ENCODE peak calls at places on chromosomes 12 and 14, in seven cellular contexts. X is neuronal stem cell, O is H9, V is IMR-90, D is H1, S is mesendoderm, N is trophoblast cell. F is an unnamed sample.

GRCh38 chr14:39592390-39592789 is 160.2 kb upstream of the FBXO33 start:
- DNase-seq in S (no peak), X (no peak), V (no peak), D (no peak), O (no peak), N (no peak), F (no peak)

GRCh38 chr14:36952702-36953101 is 219.7 kb downstream of the SLC25A21 start:
- DNase-seq in S (peak), X (no peak), V (peak), D (no peak), N (peak), O (no peak), F (no peak)

GRCh38 chr12:48969847-48970701 is 1.5 kb downstream of the WNT10B start:
- DNase-seq in N (peak), X (no peak), D (no peak), S (peak), O (peak), V (no peak), F (peak)

GRCh38 chr12:12016284-12017100 is 54.2 kb upstream of the BCL2L14 start:
- DNase-seq in X (no peak), O (no peak), D (no peak), N (no peak), V (no peak), S (no peak), F (no peak)

GRCh38 chr12:26813812-26814211 is 19.2 kb downstream of the ITPR2 start:
- DNase-seq in O (no peak), D (no peak), X (no peak), N (no peak), V (no peak), S (no peak), F (no peak)

GRCh38 chr12:6630696-6631095 is 5.1 kb downstream of the LPAR5 start:
- DNase-seq in V (no peak), O (no peak), X (no peak), S (no peak), N (no peak), D (no peak), F (no peak)

GRCh38 chr14:23154876-23155587 is 28.4 kb downstream of the SLC7A8 start:
- DNase-seq in D (no peak), S (peak), N (no peak), X (no peak), V (peak), O (peak), F (peak)

GRCh38 chr12:88951860-88952483 is 371.7 kb upstream of the KITLG start:
- DNase-seq in X (peak), D (no peak), O (peak), N (no peak), S (peak), V (no peak), F (no peak)

GRCh38 chr12:131287938-131288797 is 334.5 kb downstream of the ADGRD1 start:
- DNase-seq in N (no peak), D (no peak), O (no peak), S (no peak), X (no peak), V (no peak), F (no peak)

GRCh38 chr12:50271724-50272247 is 11.5 kb downstream of the LIMA1 start:
- DNase-seq in N (peak), D (no peak), S (no peak), O (no peak), X (no peak), V (peak), F (peak)

GRCh38 chr12:92539966-92540791 is 162.6 kb upstream of the PLEKHG7 start:
- DNase-seq in S (peak), V (no peak), X (no peak), O (peak), D (no peak), N (no peak), F (no peak)

GRCh38 chr14:104843006-104843405 is 22.1 kb upstream of the CEP170B start:
- DNase-seq in S (no peak), X (no peak), D (no peak), O (no peak), V (no peak), N (no peak), F (no peak)

GRCh38 chr14:69270795-69271708 is 11.1 kb downstream of the GALNT16 start:
- DNase-seq in O (no peak), V (peak), X (no peak), N (no peak), S (no peak), D (no peak), F (no peak)

DNA sequence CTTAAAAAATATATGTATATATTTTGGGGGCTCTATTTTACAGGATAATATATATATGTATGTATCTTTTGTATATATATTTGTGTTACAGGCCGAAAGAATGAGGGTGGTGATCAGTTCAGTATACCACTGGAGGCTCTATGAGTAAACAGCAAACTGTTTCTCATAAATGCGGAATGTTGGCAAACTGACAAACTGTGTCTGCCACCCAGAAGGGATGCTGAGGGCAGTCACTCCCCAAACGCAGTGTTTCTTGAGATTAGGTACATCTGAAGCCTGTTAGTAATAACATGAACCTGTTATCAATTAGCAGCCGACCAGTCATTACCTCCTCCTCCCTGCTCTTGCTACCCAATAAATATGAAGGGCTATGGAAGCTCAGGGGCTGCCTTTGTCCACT is 20.8 kb downstream of the TNFAIP2 start:
- DNase-seq in O (no peak), D (no peak), N (peak), V (peak), S (no peak), X (no peak), F (peak)
- H2AK5ac ChIP-seq in O (no peak), D (no peak), N (no peak), V (no peak), S (no peak), X (no peak), F (no peak)

DNA sequence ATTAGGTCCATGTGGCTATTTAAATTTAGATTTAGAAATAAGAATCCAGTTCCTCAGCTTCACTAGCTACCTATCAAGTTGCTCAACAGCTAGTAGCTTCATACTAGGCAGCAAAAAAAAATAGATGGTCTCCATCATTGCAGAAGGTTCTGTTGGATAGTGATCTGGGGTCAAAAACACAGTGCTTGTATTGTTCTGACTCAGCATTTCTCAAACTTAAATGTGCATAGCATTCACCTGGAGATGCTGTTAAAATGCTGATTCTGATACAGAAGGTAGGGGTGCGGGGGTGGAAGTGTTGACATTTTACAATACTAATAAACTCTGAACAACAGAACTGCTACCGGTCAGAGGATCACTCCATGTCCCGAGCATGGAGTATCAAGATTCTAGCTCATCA is 51.3 kb downstream of the PRICKLE1 start:
- DNase-seq in O (no peak), X (no peak), S (no peak), D (no peak), V (no peak), N (no peak), F (no peak)
- H3K27ac ChIP-seq in O (no peak), X (no peak), S (no peak), D (no peak), V (no peak), N (no peak), F (no peak)

GRCh38 chr12:74794522-74794921 is 256.9 kb downstream of the ATXN7L3B start:
- DNase-seq in D (no peak), X (no peak), O (no peak), V (no peak), N (no peak), S (no peak), F (peak)
- H2AK5ac ChIP-seq in D (no peak), X (no peak), O (no peak), V (no peak), N (no peak), S (no peak), F (no peak)

DNA sequence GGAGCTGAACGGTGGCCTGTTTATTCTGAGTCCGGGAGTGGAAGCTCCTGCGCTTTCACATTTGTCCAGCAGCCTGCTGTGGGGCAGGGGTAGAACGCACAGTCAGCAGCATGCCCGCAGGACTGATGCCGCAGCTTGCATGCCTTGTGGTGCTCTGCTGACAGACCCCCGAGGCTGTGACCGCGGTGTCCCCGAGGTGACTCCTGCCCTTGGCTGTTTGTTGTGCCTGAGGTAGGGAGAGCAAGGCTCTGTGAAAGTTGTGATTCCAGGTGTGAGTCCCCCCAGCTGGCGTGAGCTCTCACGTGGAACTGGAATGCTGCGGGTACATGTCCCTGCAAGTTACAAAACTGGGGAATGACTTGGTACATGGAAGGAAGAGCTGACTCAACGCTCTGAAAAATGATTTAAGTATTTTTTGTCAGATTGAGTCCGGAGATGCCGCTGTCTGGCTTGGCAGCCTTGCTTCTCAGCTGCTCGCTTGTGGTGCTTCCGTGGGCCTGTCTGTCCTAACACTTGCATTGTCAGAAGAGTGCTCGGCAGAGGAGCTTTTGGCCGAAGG is 18.1 kb downstream of the MLXIP start:
- DNase-seq in D (no peak), X (no peak), S (no peak), O (no peak), V (peak), N (peak), F (no peak)
- H3K27ac ChIP-seq in D (no peak), X (no peak), S (no peak), O (no peak), V (no peak), N (no peak), F (peak)

GRCh38 chr14:91271639-91272038 is 27.1 kb upstream of the GPR68 start:
- DNase-seq in S (no peak), D (no peak), V (no peak), X (no peak), O (no peak), N (no peak), F (no peak)
- H2AK5ac ChIP-seq in S (no peak), D (no peak), V (no peak), X (no peak), O (no peak), N (no peak), F (no peak)

DNA sequence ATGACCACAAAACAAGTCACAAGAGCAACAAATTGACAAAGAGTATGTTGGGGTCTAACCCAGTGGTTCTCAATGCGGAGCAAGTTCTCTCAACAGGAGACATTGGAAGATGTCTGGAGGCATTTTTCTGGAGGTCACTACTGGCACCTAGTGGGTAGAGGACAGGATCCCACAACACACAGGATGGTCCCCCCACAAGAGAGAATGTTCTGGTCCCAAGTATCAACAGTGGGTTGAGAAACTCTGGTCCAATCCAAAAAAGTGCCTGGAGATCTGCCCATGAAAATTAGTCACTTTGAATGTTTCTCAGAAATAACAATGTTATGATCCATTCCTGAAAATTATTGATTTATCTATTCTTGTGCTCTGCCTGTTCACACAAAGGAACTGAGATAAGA is 3.3 kb downstream of the SSH1 start:
- DNase-seq in N (peak), X (no peak), S (peak), V (peak), O (no peak), D (no peak), F (peak)
- H3K27ac ChIP-seq in N (peak), X (no peak), S (no peak), V (peak), O (no peak), D (no peak), F (peak)

GRCh38 chr14:102885686-102886447 is 36.6 kb upstream of the AMN start:
- DNase-seq in V (no peak), N (peak), S (peak), D (no peak), X (no peak), O (no peak), F (peak)

GRCh38 chr14:102891111-102891510 is 31.4 kb upstream of the AMN start:
- DNase-seq in D (no peak), X (no peak), O (no peak), V (no peak), S (no peak), N (no peak), F (no peak)

GRCh38 chr14:102891556-102891955 is 30.9 kb upstream of the AMN start:
- DNase-seq in V (peak), N (no peak), D (no peak), X (no peak), S (no peak), O (no peak), F (peak)

GRCh38 chr14:102889615-102890014 is 32.8 kb upstream of the AMN start:
- DNase-seq in O (no peak), S (no peak), N (no peak), V (no peak), D (no peak), X (no peak), F (no peak)

DNA sequence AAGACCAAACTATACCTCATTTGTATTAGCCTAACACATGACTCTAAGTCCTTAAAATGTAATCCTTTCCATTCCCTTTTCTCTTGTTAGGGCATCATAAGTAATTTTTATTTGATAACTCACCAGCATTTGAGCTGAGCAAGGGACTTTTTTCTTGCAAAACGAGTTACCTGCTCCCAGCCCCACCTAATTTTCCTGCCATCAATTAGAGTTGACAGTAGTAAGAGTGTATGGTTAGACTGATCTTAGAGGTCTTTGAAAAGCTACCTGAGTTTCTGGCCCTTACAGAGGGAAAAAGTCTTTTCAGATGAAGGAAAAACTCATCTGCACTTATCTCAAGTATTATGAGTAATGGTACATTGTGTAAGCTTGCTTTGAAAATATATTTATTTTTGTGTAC is 33.7 kb upstream of the AMN start:
- DNase-seq in S (no peak), O (no peak), V (no peak), D (no peak), X (no peak), N (no peak), F (no peak)
- H2AK5ac ChIP-seq in S (no peak), O (no peak), V (no peak), D (no peak), X (no peak), N (no peak), F (no peak)